ENCODE peak calls at places on chromosomes 4 and X, in eight cellular contexts. One of them, this sample, is unnamed.

GRCh38 chr4:125244848-125245450 is 69.8 kb upstream of the FAT4 start:
- DNase-seq in H1: no peak
- DNase-seq in mesothelial cell of epicardium: no peak
- DNase-seq in cardiac muscle cell: peak
- DNase-seq in D721Med: no peak
- DNase-seq in endodermal cell: no peak
- DNase-seq in CD4-positive, alpha-beta T cell: no peak
- DNase-seq in testis: no peak
- DNase-seq in this sample: no peak

GRCh38 chr4:41079871-41080565 is 134.3 kb downstream of the APBB2 start:
- DNase-seq in cardiac muscle cell: no peak
- DNase-seq in D721Med: no peak
- DNase-seq in endodermal cell: no peak
- DNase-seq in testis: no peak
- DNase-seq in mesothelial cell of epicardium: no peak
- DNase-seq in CD4-positive, alpha-beta T cell: no peak
- DNase-seq in H1: no peak
- DNase-seq in this sample: no peak

GRCh38 chr4:17567267-17567666 is 9.7 kb upstream of the LAP3 start:
- DNase-seq in CD4-positive, alpha-beta T cell: no peak
- DNase-seq in testis: no peak
- DNase-seq in endodermal cell: no peak
- DNase-seq in H1: no peak
- DNase-seq in D721Med: no peak
- DNase-seq in mesothelial cell of epicardium: no peak
- DNase-seq in cardiac muscle cell: no peak
- DNase-seq in this sample: no peak

GRCh38 chrX:30190426-30190825 is 24.9 kb upstream of the MAGEB2 start:
- DNase-seq in CD4-positive, alpha-beta T cell: no peak
- DNase-seq in endodermal cell: no peak
- DNase-seq in testis: no peak
- DNase-seq in D721Med: no peak
- DNase-seq in cardiac muscle cell: no peak
- DNase-seq in H1: no peak
- DNase-seq in mesothelial cell of epicardium: no peak
- DNase-seq in this sample: no peak

GRCh38 chr4:24971192-24971591 is 58.4 kb upstream of the CCDC149 start:
- DNase-seq in mesothelial cell of epicardium: no peak
- DNase-seq in endodermal cell: peak
- DNase-seq in cardiac muscle cell: no peak
- DNase-seq in CD4-positive, alpha-beta T cell: no peak
- DNase-seq in H1: no peak
- DNase-seq in D721Med: no peak
- DNase-seq in testis: no peak
- DNase-seq in this sample: no peak

GRCh38 chr4:2819244-2820215 is 24.1 kb upstream of the ADD1 start:
- DNase-seq in mesothelial cell of epicardium: no peak
- DNase-seq in endodermal cell: no peak
- DNase-seq in testis: no peak
- DNase-seq in CD4-positive, alpha-beta T cell: no peak
- DNase-seq in cardiac muscle cell: no peak
- DNase-seq in H1: no peak
- DNase-seq in D721Med: no peak
- DNase-seq in this sample: no peak

GRCh38 chr4:176065365-176066249 is at the start of gene WDR17:
- DNase-seq in H1: peak
- DNase-seq in testis: peak
- DNase-seq in endodermal cell: peak
- DNase-seq in CD4-positive, alpha-beta T cell: peak
- DNase-seq in cardiac muscle cell: peak
- DNase-seq in mesothelial cell of epicardium: peak
- DNase-seq in D721Med: peak
- DNase-seq in this sample: peak

GRCh38 chr4:180695851-180696250 is 1547.4 kb upstream of the TENM3 start:
- DNase-seq in H1: no peak
- DNase-seq in cardiac muscle cell: no peak
- DNase-seq in D721Med: no peak
- DNase-seq in CD4-positive, alpha-beta T cell: no peak
- DNase-seq in mesothelial cell of epicardium: no peak
- DNase-seq in testis: no peak
- DNase-seq in endodermal cell: no peak
- DNase-seq in this sample: no peak

GRCh38 chr4:140533951-140534480 is 10.0 kb downstream of the ELMOD2 start:
- DNase-seq in cardiac muscle cell: no peak
- DNase-seq in endodermal cell: no peak
- DNase-seq in D721Med: no peak
- DNase-seq in CD4-positive, alpha-beta T cell: no peak
- DNase-seq in H1: no peak
- DNase-seq in testis: no peak
- DNase-seq in mesothelial cell of epicardium: no peak
- DNase-seq in this sample: no peak

GRCh38 chr4:5292091-5292490 is 240.8 kb downstream of the STK32B start:
- DNase-seq in cardiac muscle cell: no peak
- DNase-seq in H1: no peak
- DNase-seq in D721Med: no peak
- DNase-seq in endodermal cell: no peak
- DNase-seq in mesothelial cell of epicardium: no peak
- DNase-seq in CD4-positive, alpha-beta T cell: no peak
- DNase-seq in testis: no peak
- DNase-seq in this sample: no peak

GRCh38 chrX:139724626-139725025 is 16.7 kb upstream of the MCF2 start:
- DNase-seq in endodermal cell: no peak
- DNase-seq in mesothelial cell of epicardium: no peak
- DNase-seq in cardiac muscle cell: no peak
- DNase-seq in H1: no peak
- DNase-seq in CD4-positive, alpha-beta T cell: no peak
- DNase-seq in D721Med: no peak
- DNase-seq in testis: no peak
- DNase-seq in this sample: no peak

GRCh38 chrX:48665991-48666390 is 17.6 kb upstream of the WAS start:
- DNase-seq in cardiac muscle cell: no peak
- DNase-seq in CD4-positive, alpha-beta T cell: no peak
- DNase-seq in mesothelial cell of epicardium: no peak
- DNase-seq in H1: no peak
- DNase-seq in D721Med: no peak
- DNase-seq in testis: no peak
- DNase-seq in endodermal cell: no peak
- DNase-seq in this sample: no peak

GRCh38 chr4:138909605-138910004 is 106.0 kb upstream of the NOCT start:
- DNase-seq in endodermal cell: no peak
- DNase-seq in H1: no peak
- DNase-seq in D721Med: no peak
- DNase-seq in cardiac muscle cell: no peak
- DNase-seq in mesothelial cell of epicardium: no peak
- DNase-seq in CD4-positive, alpha-beta T cell: no peak
- DNase-seq in testis: no peak
- DNase-seq in this sample: no peak

GRCh38 chr4:78528327-78528726 is 23.2 kb upstream of the ANXA3 start:
- DNase-seq in CD4-positive, alpha-beta T cell: no peak
- DNase-seq in H1: no peak
- DNase-seq in endodermal cell: no peak
- DNase-seq in D721Med: no peak
- DNase-seq in cardiac muscle cell: no peak
- DNase-seq in testis: no peak
- DNase-seq in mesothelial cell of epicardium: no peak
- DNase-seq in this sample: no peak

GRCh38 chr4:75036046-75036445 is 103.1 kb downstream of the PARM1 start:
- DNase-seq in mesothelial cell of epicardium: no peak
- DNase-seq in testis: no peak
- DNase-seq in D721Med: no peak
- DNase-seq in CD4-positive, alpha-beta T cell: no peak
- DNase-seq in H1: no peak
- DNase-seq in endodermal cell: no peak
- DNase-seq in cardiac muscle cell: no peak
- DNase-seq in this sample: no peak

GRCh38 chr4:3721186-3721585 is 45.0 kb upstream of the ADRA2C start:
- DNase-seq in CD4-positive, alpha-beta T cell: no peak
- DNase-seq in testis: no peak
- DNase-seq in D721Med: no peak
- DNase-seq in H1: no peak
- DNase-seq in cardiac muscle cell: no peak
- DNase-seq in endodermal cell: no peak
- DNase-seq in mesothelial cell of epicardium: no peak
- DNase-seq in this sample: no peak

GRCh38 chrX:66728818-66729271 is 90.0 kb upstream of the EDA2R start:
- DNase-seq in CD4-positive, alpha-beta T cell: peak
- DNase-seq in cardiac muscle cell: peak
- DNase-seq in endodermal cell: peak
- DNase-seq in mesothelial cell of epicardium: peak
- DNase-seq in H1: peak
- DNase-seq in D721Med: no peak
- DNase-seq in testis: peak
- DNase-seq in this sample: no peak

GRCh38 chr4:148310756-148311155 is 131.5 kb downstream of the NR3C2 start:
- DNase-seq in mesothelial cell of epicardium: no peak
- DNase-seq in H1: no peak
- DNase-seq in cardiac muscle cell: no peak
- DNase-seq in endodermal cell: no peak
- DNase-seq in testis: peak
- DNase-seq in D721Med: no peak
- DNase-seq in CD4-positive, alpha-beta T cell: no peak
- DNase-seq in this sample: no peak

GRCh38 chr4:113884655-113885054 is 94.8 kb downstream of the ARSJ start:
- DNase-seq in endodermal cell: no peak
- DNase-seq in D721Med: no peak
- DNase-seq in testis: no peak
- DNase-seq in mesothelial cell of epicardium: no peak
- DNase-seq in cardiac muscle cell: no peak
- DNase-seq in CD4-positive, alpha-beta T cell: no peak
- DNase-seq in H1: no peak
- DNase-seq in this sample: no peak

GRCh38 chr4:179750374-179750773 is 2308.1 kb upstream of the AGA start:
- DNase-seq in testis: no peak
- DNase-seq in cardiac muscle cell: peak
- DNase-seq in H1: no peak
- DNase-seq in D721Med: no peak
- DNase-seq in CD4-positive, alpha-beta T cell: no peak
- DNase-seq in endodermal cell: no peak
- DNase-seq in mesothelial cell of epicardium: no peak
- DNase-seq in this sample: no peak

GRCh38 chr4:110122201-110122600 is 76.2 kb downstream of the ELOVL6 start:
- DNase-seq in H1: no peak
- DNase-seq in cardiac muscle cell: no peak
- DNase-seq in endodermal cell: no peak
- DNase-seq in testis: no peak
- DNase-seq in CD4-positive, alpha-beta T cell: no peak
- DNase-seq in mesothelial cell of epicardium: no peak
- DNase-seq in D721Med: no peak
- DNase-seq in this sample: no peak

GRCh38 chrX:19188566-19188965 is 66.3 kb upstream of the ADGRG2 start:
- DNase-seq in mesothelial cell of epicardium: no peak
- DNase-seq in CD4-positive, alpha-beta T cell: no peak
- DNase-seq in cardiac muscle cell: no peak
- DNase-seq in endodermal cell: no peak
- DNase-seq in testis: no peak
- DNase-seq in D721Med: no peak
- DNase-seq in H1: no peak
- DNase-seq in this sample: no peak

GRCh38 chr4:153348006-153348405 is 3.5 kb downstream of the MND1 start:
- DNase-seq in H1: no peak
- DNase-seq in testis: no peak
- DNase-seq in mesothelial cell of epicardium: no peak
- DNase-seq in CD4-positive, alpha-beta T cell: no peak
- DNase-seq in endodermal cell: no peak
- DNase-seq in cardiac muscle cell: no peak
- DNase-seq in D721Med: no peak
- DNase-seq in this sample: no peak

GRCh38 chrX:56231706-56232105 is 450 bp upstream of the KLF8 start:
- DNase-seq in H1: no peak
- DNase-seq in CD4-positive, alpha-beta T cell: no peak
- DNase-seq in cardiac muscle cell: peak
- DNase-seq in endodermal cell: peak
- DNase-seq in mesothelial cell of epicardium: no peak
- DNase-seq in testis: no peak
- DNase-seq in D721Med: no peak
- DNase-seq in this sample: no peak

GRCh38 chr4:111268769-111269414 is 646.0 kb upstream of the PITX2 start:
- DNase-seq in CD4-positive, alpha-beta T cell: no peak
- DNase-seq in endodermal cell: no peak
- DNase-seq in cardiac muscle cell: no peak
- DNase-seq in H1: no peak
- DNase-seq in mesothelial cell of epicardium: no peak
- DNase-seq in testis: no peak
- DNase-seq in D721Med: no peak
- DNase-seq in this sample: no peak

GRCh38 chrX:42176790-42177189 is 253.4 kb upstream of the CASK start:
- DNase-seq in CD4-positive, alpha-beta T cell: no peak
- DNase-seq in mesothelial cell of epicardium: no peak
- DNase-seq in endodermal cell: peak
- DNase-seq in cardiac muscle cell: no peak
- DNase-seq in testis: no peak
- DNase-seq in D721Med: no peak
- DNase-seq in H1: no peak
- DNase-seq in this sample: no peak
- TF ChIP-seq CTCF in CD4-positive, alpha-beta T cell: no peak
- TF ChIP-seq CTCF in mesothelial cell of epicardium: no peak
- TF ChIP-seq CTCF in endodermal cell: peak
- TF ChIP-seq CTCF in cardiac muscle cell: no peak
- TF ChIP-seq CTCF in testis: no peak
- TF ChIP-seq CTCF in D721Med: no peak
- TF ChIP-seq CTCF in H1: no peak
- TF ChIP-seq CTCF in this sample: no peak

DNA sequence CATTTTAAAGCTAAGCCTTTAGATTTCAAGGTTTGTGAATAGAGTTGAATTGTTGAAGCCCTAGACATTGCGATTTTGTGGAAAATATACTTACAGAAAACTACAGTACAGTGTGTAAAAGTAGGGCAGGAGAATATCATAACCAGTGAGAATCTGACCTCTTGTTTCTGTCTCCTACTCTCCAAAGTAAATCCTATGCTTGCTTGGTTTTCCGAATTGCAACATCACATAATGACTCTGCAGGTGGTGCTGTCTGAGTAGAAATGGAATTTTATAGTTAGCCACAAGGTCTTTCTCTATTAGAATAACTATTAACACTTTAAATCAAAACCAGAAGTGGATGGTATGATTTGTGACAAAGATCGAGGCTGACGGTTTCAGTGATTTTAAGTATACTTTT is 505.6 kb downstream of the RAPGEF2 start:
- DNase-seq in endodermal cell: no peak
- DNase-seq in D721Med: no peak
- DNase-seq in H1: no peak
- DNase-seq in testis: no peak
- DNase-seq in cardiac muscle cell: no peak
- DNase-seq in CD4-positive, alpha-beta T cell: no peak
- DNase-seq in mesothelial cell of epicardium: no peak
- DNase-seq in this sample: no peak
- TF ChIP-seq CTCF in endodermal cell: no peak
- TF ChIP-seq CTCF in D721Med: no peak
- TF ChIP-seq CTCF in H1: no peak
- TF ChIP-seq CTCF in testis: no peak
- TF ChIP-seq CTCF in cardiac muscle cell: peak
- TF ChIP-seq CTCF in CD4-positive, alpha-beta T cell: no peak
- TF ChIP-seq CTCF in mesothelial cell of epicardium: no peak
- TF ChIP-seq CTCF in this sample: no peak

GRCh38 chr4:152114562-152114961 is 353.8 kb upstream of the GATB start:
- DNase-seq in CD4-positive, alpha-beta T cell: no peak
- DNase-seq in H1: no peak
- DNase-seq in cardiac muscle cell: no peak
- DNase-seq in D721Med: no peak
- DNase-seq in testis: no peak
- DNase-seq in endodermal cell: no peak
- DNase-seq in mesothelial cell of epicardium: no peak
- DNase-seq in this sample: no peak
- TF ChIP-seq CTCF in CD4-positive, alpha-beta T cell: no peak
- TF ChIP-seq CTCF in H1: no peak
- TF ChIP-seq CTCF in cardiac muscle cell: no peak
- TF ChIP-seq CTCF in D721Med: no peak
- TF ChIP-seq CTCF in testis: no peak
- TF ChIP-seq CTCF in endodermal cell: no peak
- TF ChIP-seq CTCF in mesothelial cell of epicardium: no peak
- TF ChIP-seq CTCF in this sample: no peak

GRCh38 chrX:135477576-135477975 is 42.9 kb upstream of the INTS6L start:
- DNase-seq in CD4-positive, alpha-beta T cell: peak
- DNase-seq in D721Med: no peak
- DNase-seq in testis: peak
- DNase-seq in endodermal cell: peak
- DNase-seq in cardiac muscle cell: peak
- DNase-seq in mesothelial cell of epicardium: peak
- DNase-seq in H1: no peak
- DNase-seq in this sample: no peak
- TF ChIP-seq CTCF in CD4-positive, alpha-beta T cell: no peak
- TF ChIP-seq CTCF in D721Med: peak
- TF ChIP-seq CTCF in testis: no peak
- TF ChIP-seq CTCF in endodermal cell: peak
- TF ChIP-seq CTCF in cardiac muscle cell: peak
- TF ChIP-seq CTCF in mesothelial cell of epicardium: no peak
- TF ChIP-seq CTCF in H1: peak
- TF ChIP-seq CTCF in this sample: peak